ENCODE peak calls at places on chromosomes 6 and 20, in nine cellular contexts. N is GM12878, A is esophagus muscularis mucosa, T is HepG2, X is tibial nerve, Z is ovary, Y is SK-N-SH, M is stomach, W is sigmoid colon. G is an unnamed sample.

GRCh38 chr6:32867022-32867477 is 13.1 kb downstream of the PSMB9 start:
- DNase-seq in N (no peak), X (no peak), T (no peak), A (peak; percentile 31), Y (no peak), Z (no peak), M (no peak), W (no peak), G (no peak)

GRCh38 chr20:23507346-23507745 is 16.4 kb downstream of the CST8 start:
- DNase-seq in X (no peak), T (peak; percentile 37), Z (no peak), Y (no peak), W (no peak), M (no peak), A (no peak), N (no peak), G (no peak)

GRCh38 chr6:33199687-33200233 is 705 bp downstream of the RXRB start:
- DNase-seq in M (peak; percentile 75), Y (peak; percentile 89), W (peak; percentile 86), N (no peak), T (peak; percentile 88), A (no peak), Z (no peak), X (no peak), G (peak; percentile 86)

GRCh38 chr6:27176096-27176495 is 71.4 kb upstream of the PRSS16 start:
- DNase-seq in Z (no peak), A (no peak), M (no peak), T (no peak), N (no peak), W (no peak), X (no peak), Y (peak; percentile 47), G (no peak)

GRCh38 chr6:7051780-7052440 is 55.9 kb upstream of the RREB1 start:
- DNase-seq in A (no peak), T (no peak), N (no peak), X (no peak), M (peak; percentile 65), W (peak; percentile 77), Y (peak; percentile 64), Z (peak; percentile 79), G (peak; percentile 74)

GRCh38 chr6:158672726-158673125 is 22.9 kb downstream of the SYTL3 start:
- DNase-seq in N (no peak), A (no peak), W (no peak), X (no peak), Z (no peak), M (no peak), Y (no peak), T (no peak), G (no peak)

GRCh38 chr20:36105731-36106226 is 48.8 kb upstream of the EPB41L1 start:
- DNase-seq in N (no peak), W (no peak), X (no peak), A (no peak), Z (no peak), T (no peak), Y (no peak), M (peak; percentile 88), G (peak; percentile 65)

GRCh38 chr6:134698228-134698627 is 251.7 kb downstream of the ALDH8A1 start:
- DNase-seq in Y (no peak), Z (no peak), A (no peak), W (no peak), T (no peak), X (no peak), M (no peak), N (no peak), G (no peak)

GRCh38 chr6:155123520-155123919 is 128.4 kb downstream of the TIAM2 start:
- DNase-seq in Z (no peak), N (no peak), X (no peak), A (no peak), W (no peak), Y (no peak), T (peak; percentile 49), M (no peak), G (no peak)

GRCh38 chr20:47126709-47127108 is 229.8 kb downstream of the ZMYND8 start:
- DNase-seq in T (no peak), Z (no peak), A (no peak), M (no peak), Y (no peak), W (no peak), N (no peak), X (no peak), G (no peak)

GRCh38 chr6:143984670-143985069 is 23.4 kb downstream of the PLAGL1 start:
- DNase-seq in N (no peak), Z (no peak), X (no peak), T (no peak), A (no peak), W (no peak), M (no peak), Y (no peak), G (no peak)

GRCh38 chr6:42947950-42948349 is 12.6 kb upstream of the GNMT start:
- DNase-seq in Z (no peak), M (no peak), T (no peak), A (no peak), W (no peak), X (no peak), N (no peak), Y (no peak), G (no peak)

GRCh38 chr6:33851959-33852358 is 48.2 kb upstream of the MLN start:
- DNase-seq in Y (no peak), W (no peak), N (no peak), M (no peak), A (no peak), X (no peak), Z (no peak), T (peak; percentile 25), G (peak; percentile 26)

GRCh38 chr6:11618533-11618932 is 81.0 kb downstream of the TMEM170B start:
- DNase-seq in Y (no peak), M (no peak), X (no peak), A (no peak), N (peak; percentile 13), Z (no peak), T (no peak), W (no peak), G (no peak)
- TF ChIP-seq CTCF in Y (peak; percentile 47), M (peak; percentile 26), X (no peak), A (no peak), N (peak; percentile 36), Z (no peak), T (peak; percentile 29), W (no peak), G (no peak)

GRCh38 chr6:84417261-84417660 is 189.8 kb upstream of the CEP162 start:
- DNase-seq in N (no peak), X (no peak), M (no peak), A (no peak), W (no peak), Z (no peak), Y (no peak), T (no peak), G (no peak)
- TF ChIP-seq EP300 in N (no peak), X (no peak), M (no peak), A (no peak), W (no peak), Z (no peak), Y (no peak), T (no peak), G (no peak)

DNA sequence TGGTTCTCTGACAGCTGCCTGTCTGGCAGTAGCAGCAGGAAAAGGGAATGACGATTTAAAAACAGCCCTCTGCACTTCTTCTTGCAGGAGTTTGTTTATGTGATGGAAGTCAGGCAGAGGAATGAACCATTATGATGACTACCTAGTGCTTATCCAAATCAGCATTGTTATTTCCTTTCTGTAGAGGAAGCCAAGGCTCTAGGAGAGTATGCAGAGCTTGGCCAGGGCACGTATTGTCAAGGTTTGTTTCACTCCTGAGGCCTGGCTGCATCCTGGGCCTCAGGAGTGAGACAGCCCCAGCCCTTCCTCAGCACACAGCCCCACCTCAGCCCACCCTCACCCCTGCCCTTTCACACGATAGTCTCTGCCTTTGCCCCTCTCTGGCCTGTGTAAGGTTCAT is 68.5 kb downstream of the FAM229B start:
- DNase-seq in Y (no peak), T (no peak), N (no peak), A (no peak), M (no peak), X (no peak), Z (no peak), W (no peak), G (no peak)
- H3K36me3 ChIP-seq in Y (no peaks in the 10 kb centered on the region), T (no peaks in the 10 kb centered on the region), N (no peaks in the 10 kb centered on the region), A (peaks cover 7% of the 10 kb centered on the region), M (no peaks in the 10 kb centered on the region), X (peaks cover 66% of the 10 kb centered on the region), Z (no peaks in the 10 kb centered on the region), W (peaks cover 4% of the 10 kb centered on the region), G (no peaks in the 10 kb centered on the region)

DNA sequence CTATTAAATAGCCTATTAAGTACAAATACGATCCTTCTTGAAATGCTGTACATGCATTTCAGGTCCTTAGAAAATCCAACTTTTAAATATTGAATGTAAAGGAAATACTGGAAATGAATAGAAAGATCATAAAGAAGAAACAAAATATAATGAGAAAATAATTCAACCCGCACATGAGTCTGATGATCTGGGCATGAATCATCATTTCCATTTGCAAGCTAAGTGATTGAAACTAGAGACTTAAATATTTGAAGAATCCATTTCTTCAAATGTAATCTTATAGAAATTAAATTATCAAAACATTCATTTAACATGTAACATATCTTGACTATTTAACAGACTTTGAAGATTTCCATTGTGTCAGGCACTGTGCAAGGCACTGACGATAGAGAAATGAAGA is 977.0 kb downstream of the TFAP2A start:
- DNase-seq in W (no peak), Z (no peak), A (no peak), M (no peak), N (no peak), Y (no peak), T (no peak), X (no peak), G (no peak)
- TF ChIP-seq CTCF in W (no peak), Z (no peak), A (no peak), M (no peak), N (no peak), Y (no peak), T (no peak), X (no peak), G (no peak)

GRCh38 chr6:79353226-79353625 is 118.7 kb upstream of the HMGN3 start:
- DNase-seq in T (no peak), Y (no peak), W (no peak), A (no peak), M (no peak), N (no peak), Z (no peak), X (no peak), G (no peak)
- TF ChIP-seq EP300 in T (no peak), Y (no peak), W (no peak), A (no peak), M (no peak), N (no peak), Z (no peak), X (no peak), G (no peak)

GRCh38 chr20:16885746-16886145 is 137.6 kb downstream of the OTOR start:
- DNase-seq in Z (no peak), A (no peak), N (no peak), Y (no peak), M (no peak), T (no peak), X (no peak), W (no peak), G (no peak)
- H3K36me3 ChIP-seq in Z (no peaks in the 10 kb centered on the region), A (no peaks in the 10 kb centered on the region), N (no peaks in the 10 kb centered on the region), Y (no peaks in the 10 kb centered on the region), M (no peaks in the 10 kb centered on the region), T (no peaks in the 10 kb centered on the region), X (no peaks in the 10 kb centered on the region), W (no peaks in the 10 kb centered on the region), G (no peaks in the 10 kb centered on the region)

G was measured in transverse colon.